ENCODE peak calls at places on chromosomes 7 and 10, in four cellular contexts. C, U, L and H are unnamed samples.

GRCh38 chr7:140915948-140916555 is 8.7 kb downstream of the BRAF start:
- DNase-seq in L (no peak), U (no peak), C (no peak), H (no peak)

GRCh38 chr10:19014034-19014433 is 34.6 kb upstream of the MALRD1 start:
- DNase-seq in C (no peak), U (no peak), L (no peak), H (no peak)

GRCh38 chr10:34109481-34109880 is 705.6 kb downstream of the PARD3 start:
- DNase-seq in L (no peak), C (no peak), U (no peak), H (no peak)

GRCh38 chr10:79269969-79270368 is 77.3 kb upstream of the PPIF start:
- DNase-seq in U (no peak), C (no peak), L (no peak), H (no peak)

GRCh38 chr7:73904219-73905136 is 43.5 kb downstream of the TMEM270 start:
- DNase-seq in L (no peak), C (no peak), U (no peak), H (no peak)

GRCh38 chr7:1027285-1028043 is 16.9 kb upstream of the GPR146 start:
- DNase-seq in C (peak; percentile 72), L (no peak), U (no peak), H (no peak)

GRCh38 chr10:101047268-101047667 is 14.5 kb upstream of the KAZALD1 start:
- DNase-seq in C (no peak), U (no peak), L (no peak), H (no peak)

GRCh38 chr10:52474265-52474664 is 160.2 kb downstream of the DKK1 start:
- DNase-seq in U (no peak), L (no peak), C (no peak), H (no peak)

GRCh38 chr10:17951868-17952371 is at the start of gene SLC39A12:
- DNase-seq in L (no peak), U (no peak), C (no peak), H (no peak)

GRCh38 chr7:111041577-111041976 is 49.4 kb upstream of the LRRN3 start:
- DNase-seq in C (no peak), L (no peak), U (no peak), H (no peak)

GRCh38 chr10:96910488-96911395 is 78.6 kb downstream of the LCOR start:
- DNase-seq in L (no peak), U (peak; percentile 27), C (peak; percentile 78), H (peak; percentile 16)

GRCh38 chr10:36373424-36374096 is 731.5 kb upstream of the FZD8 start:
- DNase-seq in C (peak; percentile 1), L (no peak), U (no peak), H (no peak)

GRCh38 chr10:114087655-114088054 is 44.0 kb downstream of the ADRB1 start:
- DNase-seq in U (no peak), L (no peak), C (no peak), H (no peak)

GRCh38 chr10:95475827-95476481 is 85.2 kb downstream of the SORBS1 start:
- DNase-seq in U (no peak), C (peak; percentile 48), L (peak; percentile 90), H (no peak)

GRCh38 chr7:27491534-27491933 is 171.1 kb downstream of the HIBADH start:
- DNase-seq in U (no peak), C (no peak), L (no peak), H (no peak)

GRCh38 chr10:102744374-102745051 is 765 bp downstream of the WBP1L start:
- DNase-seq in U (no peak), C (peak; percentile 31), L (peak; percentile 31), H (no peak)

GRCh38 chr10:72328045-72328828 is 26.5 kb downstream of the DNAJB12 start:
- DNase-seq in L (peak; percentile 85), U (peak; percentile 60), C (peak; percentile 88), H (no peak)

GRCh38 chr10:103802081-103802480 is 53.3 kb downstream of the SH3PXD2A start:
- DNase-seq in L (no peak), C (no peak), U (no peak), H (no peak)

GRCh38 chr7:51369746-51370145 is 53.1 kb upstream of the COBL start:
- DNase-seq in L (no peak), U (no peak), C (peak; percentile 60), H (no peak)

GRCh38 chr7:121282129-121282528 is 46.7 kb upstream of the WNT16 start:
- DNase-seq in C (no peak), L (no peak), U (no peak), H (no peak)

GRCh38 chr10:14146005-14146404 is 184.7 kb downstream of the FRMD4A start:
- DNase-seq in U (no peak), L (no peak), C (no peak), H (no peak)

GRCh38 chr7:77687100-77687746 is 9.0 kb upstream of the RSBN1L start:
- DNase-seq in C (no peak), U (no peak), L (no peak), H (no peak)

GRCh38 chr10:33204049-33204448 is 130.4 kb downstream of the NRP1 start:
- DNase-seq in U (no peak), C (no peak), L (no peak), H (no peak)

GRCh38 chr10:14325325-14325955 is 5.3 kb downstream of the FRMD4A start:
- DNase-seq in U (peak; percentile 11), C (peak; percentile 90), L (peak; percentile 67), H (peak; percentile 18)

GRCh38 chr7:43764039-43764789 is 5.7 kb downstream of the BLVRA start:
- DNase-seq in C (no peak), L (peak; percentile 56), U (no peak), H (no peak)

GRCh38 chr7:149355390-149356048 is 93.5 kb downstream of the ZNF783 start:
- DNase-seq in C (peak; percentile 93), L (no peak), U (no peak), H (no peak)

GRCh38 chr10:78599122-78599853 is 469.5 kb upstream of the ZMIZ1 start:
- DNase-seq in L (no peak), C (no peak), U (no peak), H (no peak)

GRCh38 chr10:78200686-78201085 is 167.0 kb downstream of the RPS24 start:
- DNase-seq in C (no peak), U (no peak), L (no peak), H (no peak)

GRCh38 chr7:132771301-132771730 is 195.0 kb upstream of the PLXNA4 start:
- DNase-seq in C (peak; percentile 21), U (no peak), L (no peak), H (no peak)

GRCh38 chr10:130038019-130038555 is 72.5 kb downstream of the C10orf143 start:
- DNase-seq in C (no peak), U (no peak), L (no peak), H (no peak)

GRCh38 chr10:129926066-129927055 is 37.7 kb downstream of the EBF3 start:
- DNase-seq in C (no peak), L (no peak), U (no peak), H (no peak)

GRCh38 chr7:50534690-50535290 is 30.4 kb downstream of the DDC start:
- DNase-seq in U (peak; percentile 41), L (no peak), C (peak; percentile 28), H (no peak)

GRCh38 chr10:100670828-100671479 is 74.4 kb upstream of the PAX2 start:
- DNase-seq in L (peak; percentile 28), C (peak; percentile 73), U (peak; percentile 18), H (no peak)

GRCh38 chr10:71850745-71851629 is at the start of gene PSAP:
- DNase-seq in L (peak; percentile 100), U (peak; percentile 99), C (peak; percentile 99), H (peak; percentile 91)

GRCh38 chr7:149224352-149224751 is 15.1 kb upstream of the ZNF212 start:
- DNase-seq in C (no peak), L (no peak), U (no peak), H (no peak)

GRCh38 chr7:3027005-3027404 is 16.7 kb downstream of the CARD11 start:
- DNase-seq in C (no peak), L (no peak), U (no peak), H (no peak)

GRCh38 chr7:73519867-73520672 is 2.0 kb downstream of the BAZ1B start:
- DNase-seq in C (no peak), U (peak; percentile 30), L (no peak), H (no peak)

DNA sequence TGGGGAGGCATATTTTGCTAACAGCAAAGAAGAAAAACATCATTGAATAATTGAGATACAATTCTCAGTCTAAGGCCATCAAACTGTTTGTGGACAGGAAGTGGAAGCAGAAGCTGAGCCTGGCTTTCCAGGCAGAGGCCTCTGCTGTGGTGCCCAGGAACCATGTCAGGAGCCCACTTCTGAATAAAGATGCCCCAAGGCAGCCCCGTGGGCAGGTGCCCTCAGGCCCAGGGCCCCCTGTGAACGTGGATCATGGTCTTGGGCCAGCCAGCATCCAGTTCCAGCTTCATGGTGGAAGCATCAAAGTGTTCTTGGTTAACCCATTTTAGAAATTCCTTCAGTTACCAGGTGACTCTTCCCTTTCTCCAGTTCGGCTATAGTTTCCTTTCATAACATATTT is 346.8 kb downstream of the PTPRN2 start:
- DNase-seq in C (no peak), U (no peak), L (no peak), H (no peak)
- TF ChIP-seq CTCF in C (no peak), U (no peak), L (no peak), H (no peak)

GRCh38 chr10:26438534-26439269 is 561 bp downstream of the APBB1IP start:
- DNase-seq in L (no peak), C (peak; percentile 61), U (peak; percentile 66), H (no peak)

GRCh38 chr10:26441491-26442214 is 3.5 kb downstream of the APBB1IP start:
- DNase-seq in L (no peak), U (no peak), C (no peak), H (no peak)

GRCh38 chr10:26440091-26440445 is 1.9 kb downstream of the APBB1IP start:
- DNase-seq in U (no peak), L (no peak), C (no peak), H (no peak)

GRCh38 chr10:26437637-26438461 is at the start of gene APBB1IP:
- DNase-seq in U (peak; percentile 98), L (peak; percentile 65), C (peak; percentile 71), H (peak; percentile 66)

GRCh38 chr10:26439436-26440090 is 1.4 kb downstream of the APBB1IP start:
- DNase-seq in L (no peak), U (no peak), C (no peak), H (no peak)
- H3K4me3 ChIP-seq in L (peak overlapping the region; percentile 49), U (peak overlapping the region; percentile 51), C (peak overlapping the region; percentile 63), H (peak overlapping the region; percentile 81)

GRCh38 chr10:58253184-58253583 is 14.5 kb downstream of the IPMK start:
- DNase-seq in C (no peak), L (no peak), U (no peak), H (no peak)

GRCh38 chr10:58260334-58260733 is 7.4 kb downstream of the IPMK start:
- DNase-seq in C (no peak), U (no peak), L (no peak), H (no peak)

GRCh38 chr10:58254644-58255043 is 13.1 kb downstream of the IPMK start:
- DNase-seq in C (no peak), L (no peak), U (no peak), H (no peak)

GRCh38 chr10:58264780-58265179 is 2.9 kb downstream of the IPMK start:
- DNase-seq in L (no peak), U (no peak), C (peak; percentile 44), H (no peak)

GRCh38 chr10:58258977-58259692 is 8.6 kb downstream of the IPMK start:
- DNase-seq in U (no peak), C (no peak), L (no peak), H (no peak)
- TF ChIP-seq CTCF in U (no peak), C (peak; percentile 22), L (no peak), H (no peak)

DNA sequence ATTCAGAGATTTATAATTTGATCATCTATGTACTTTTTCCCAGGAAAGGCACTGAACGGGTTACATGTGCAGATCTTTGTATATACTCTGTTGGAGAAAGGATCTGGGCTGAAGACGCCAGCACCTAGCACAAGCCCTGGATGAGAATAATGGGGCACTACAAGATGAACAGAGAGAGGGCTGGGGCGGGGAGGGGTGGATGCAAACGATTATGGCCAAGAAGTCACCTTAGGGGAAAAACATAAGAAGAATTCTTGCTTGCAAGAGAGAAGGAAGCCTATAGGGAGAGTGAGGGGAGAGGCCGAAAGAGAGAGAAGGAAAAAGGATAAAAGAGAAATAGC is 2.9 kb upstream of the ANTXRL start:
- DNase-seq in C (no peak), L (no peak), U (no peak), H (no peak)
- H3K4me3 ChIP-seq in C (peak overlapping the region; percentile 73), L (peak overlapping the region; percentile 70), U (no peak overlapping the region), H (no peak overlapping the region)